ENCODE peak calls at places on chromosomes 13 and 19, in six cellular contexts. K is stomach, L is bronchial epithelial cell, O is IMR-90, C is AG09309, E is fibroblast of mammary gland. W is an unnamed sample.

GRCh38 chr19:46698395-46699321 is 18.3 kb downstream of the PRKD2 start:
- DNase-seq in K (no peak), L (no peak), O (no peak), C (no peak), E (no peak), W (no peak)

GRCh38 chr19:35262101-35262761 is 6.5 kb upstream of the USF2 start:
- DNase-seq in K (peak), L (no peak), O (no peak), C (no peak), E (no peak), W (no peak)

GRCh38 chr19:6227941-6228325 is 51.8 kb downstream of the MLLT1 start:
- DNase-seq in K (no peak), L (no peak), O (no peak), C (no peak), E (no peak), W (no peak)

GRCh38 chr13:23723463-23723862 is 153.3 kb downstream of the TNFRSF19 start:
- DNase-seq in K (no peak), L (no peak), O (peak), C (peak), E (peak), W (peak)

GRCh38 chr19:28737021-28737525 is 475.9 kb downstream of the UQCRFS1 start:
- DNase-seq in K (no peak), L (peak), O (peak), C (peak), E (peak), W (peak)

GRCh38 chr13:91817250-91817649 is 418.8 kb downstream of the GPC5 start:
- DNase-seq in K (no peak), L (no peak), O (peak), C (no peak), E (peak), W (peak)

GRCh38 chr13:40377783-40378182 is 288.7 kb downstream of the FOXO1 start:
- DNase-seq in K (no peak), L (no peak), O (no peak), C (peak), E (peak), W (peak)

GRCh38 chr13:78183737-78184136 is 265.1 kb upstream of the EDNRB start:
- DNase-seq in K (no peak), L (no peak), O (peak), C (no peak), E (peak), W (no peak)

GRCh38 chr19:2616741-2617392 is 85.6 kb downstream of the GNG7 start:
- DNase-seq in K (peak), L (no peak), O (no peak), C (no peak), E (no peak), W (no peak)

GRCh38 chr19:11125994-11126685 is 29.4 kb downstream of the SPC24 start:
- DNase-seq in K (peak), L (no peak), O (peak), C (no peak), E (peak), W (peak)

GRCh38 chr19:56253737-56254136 is 18.8 kb upstream of the EDDM13 start:
- DNase-seq in K (no peak), L (peak), O (peak), C (peak), E (peak), W (peak)
- TF ChIP-seq CTCF in K (no peak), L (peak), O (peak), C (peak), E (peak), W (peak)

GRCh38 chr19:309206-309565 is 18.0 kb upstream of the PLPP2 start:
- DNase-seq in K (peak), L (no peak), O (no peak), C (no peak), E (no peak), W (no peak)

GRCh38 chr19:310141-310651 is 19.0 kb upstream of the PLPP2 start:
- DNase-seq in K (peak), L (no peak), O (no peak), C (no peak), E (peak), W (peak)

GRCh38 chr19:307111-307531 is 15.9 kb upstream of the PLPP2 start:
- DNase-seq in K (no peak), L (no peak), O (no peak), C (no peak), E (no peak), W (no peak)

GRCh38 chr19:307793-308420 is 16.7 kb upstream of the PLPP2 start:
- DNase-seq in K (no peak), L (no peak), O (no peak), C (no peak), E (no peak), W (no peak)

GRCh38 chr19:308471-309205 is 17.4 kb upstream of the PLPP2 start:
- DNase-seq in K (peak), L (no peak), O (no peak), C (no peak), E (no peak), W (no peak)
- H3K4me3 ChIP-seq in K (peak), L (no peak), O (no peak), C (no peak), E (no peak), W (no peak)

GRCh38 chr13:71218960-71219359 is 648.0 kb downstream of the DACH1 start:
- DNase-seq in K (no peak), L (peak), O (no peak), C (no peak), E (no peak), W (no peak)
- TF ChIP-seq CTCF in K (no peak), L (peak), O (no peak), C (no peak), E (no peak), W (no peak)

DNA sequence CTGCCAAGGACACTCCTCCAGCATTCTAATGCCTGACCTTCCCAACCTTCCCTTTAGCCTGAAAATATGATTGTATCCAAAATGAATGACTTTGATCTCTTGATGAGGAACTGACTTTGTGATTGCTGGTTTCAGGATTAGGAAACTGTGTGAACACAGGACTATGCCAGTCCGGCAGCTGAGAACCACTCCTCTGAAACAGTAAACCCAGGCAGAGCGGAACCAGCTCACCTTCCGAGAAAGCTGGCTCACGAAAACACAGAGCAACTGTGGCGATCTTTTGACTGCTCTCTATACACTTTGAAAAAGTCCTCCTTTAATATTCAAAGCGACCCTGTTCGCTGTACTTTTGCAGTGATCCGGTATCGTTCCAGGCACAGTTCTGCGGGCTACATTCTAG is 258.8 kb upstream of the IRS2 start:
- DNase-seq in K (no peak), L (no peak), O (no peak), C (no peak), E (no peak), W (no peak)
- H3K4me3 ChIP-seq in K (no peak), L (no peak), O (no peak), C (no peak), E (no peak), W (no peak)

GRCh38 chr13:28659611-28659970 is 661 bp downstream of the POMP start:
- DNase-seq in K (no peak), L (peak), O (peak), C (no peak), E (peak), W (peak)
- TF ChIP-seq CTCF in K (no peak), L (no peak), O (no peak), C (no peak), E (no peak), W (no peak)

W was measured in fibroblast of villous mesenchyme.